ENCODE peak calls at places on chromosome 15, in four cellular contexts. D, J, R and L are unnamed samples.

GRCh38 chr15:51450001-51450400 is 108.5 kb downstream of the GLDN start:
- DNase-seq in D (no peak), J (no peak), R (no peak), L (no peak)

GRCh38 chr15:79743032-79743431 is 153.8 kb downstream of the MTHFS start:
- DNase-seq in D (no peak), J (no peak), R (no peak), L (no peak)

GRCh38 chr15:63473999-63474809 is 30.2 kb upstream of the USP3 start:
- DNase-seq in D (no peak), J (no peak), R (no peak), L (peak; percentile 62)

GRCh38 chr15:63277893-63278505 is 594 bp downstream of the APH1B start:
- DNase-seq in D (no peak), J (no peak), R (no peak), L (no peak)

GRCh38 chr15:53962646-53963561 is 15.3 kb upstream of the UNC13C start:
- DNase-seq in D (no peak), J (no peak), R (no peak), L (peak; percentile 11)

GRCh38 chr15:91311986-91312385 is 211.9 kb downstream of the SV2B start:
- DNase-seq in D (no peak), J (no peak), R (no peak), L (no peak)

GRCh38 chr15:99536422-99537033 is 29.3 kb upstream of the MEF2A start:
- DNase-seq in D (peak; percentile 61), J (no peak), R (peak; percentile 20), L (no peak)

GRCh38 chr15:67130166-67130565 is 64.8 kb downstream of the SMAD3 start:
- DNase-seq in D (no peak), J (no peak), R (no peak), L (no peak)

GRCh38 chr15:96344120-96344705 is 13.7 kb downstream of the NR2F2 start:
- DNase-seq in D (no peak), J (no peak), R (no peak), L (no peak)

GRCh38 chr15:40379853-40380252 is 2.7 kb upstream of the KNSTRN start:
- DNase-seq in D (peak; percentile 61), J (no peak), R (no peak), L (no peak)

GRCh38 chr15:33907326-33907725 is 61.0 kb upstream of the CHRM5 start:
- DNase-seq in D (no peak), J (no peak), R (no peak), L (no peak)

GRCh38 chr15:85108136-85108535 is 126.5 kb downstream of the PDE8A start:
- DNase-seq in D (no peak), J (no peak), R (no peak), L (no peak)

GRCh38 chr15:38076806-38077205 is 142.4 kb downstream of the TMCO5A start:
- DNase-seq in D (no peak), J (no peak), R (no peak), L (no peak)

GRCh38 chr15:39504812-39505211 is 76.1 kb upstream of the THBS1 start:
- DNase-seq in D (no peak), J (no peak), R (no peak), L (no peak)

GRCh38 chr15:45121706-45122417 is 7.7 kb downstream of the DUOXA2 start:
- DNase-seq in D (peak; percentile 18), J (no peak), R (no peak), L (no peak)

GRCh38 chr15:97902140-97902780 is 58.2 kb upstream of the ARRDC4 start:
- DNase-seq in D (no peak), J (no peak), R (no peak), L (no peak)